ENCODE peak calls at places on chromosome 4, in five cellular contexts. S, J, G, P and E are unnamed samples.

GRCh38 chr4:107734120-107734519 is 14.1 kb upstream of the PAPSS1 start:
- DNase-seq in J (no peak), P (no peak), G (no peak), S (no peak), E (no peak)

GRCh38 chr4:173536808-173537429 is 6.9 kb upstream of the HAND2 start:
- DNase-seq in G (no peak), J (no peak), P (peak; percentile 44), S (no peak), E (no peak)

GRCh38 chr4:25535278-25535677 is 120.4 kb upstream of the SLC34A2 start:
- DNase-seq in S (no peak), J (no peak), G (no peak), P (no peak), E (no peak)

GRCh38 chr4:4866124-4866832 is 6.8 kb downstream of the MSX1 start:
- DNase-seq in P (no peak), G (no peak), S (no peak), J (no peak), E (no peak)

GRCh38 chr4:153347117-153347516 is 2.6 kb downstream of the MND1 start:
- DNase-seq in S (no peak), P (no peak), J (no peak), G (no peak), E (no peak)

GRCh38 chr4:87465739-87466366 is 43.5 kb downstream of the NUDT9 start:
- DNase-seq in S (no peak), P (peak; percentile 81), G (peak; percentile 20), J (no peak), E (no peak)

GRCh38 chr4:120084327-120084726 is 17.7 kb upstream of the MAD2L1 start:
- DNase-seq in S (no peak), P (no peak), G (no peak), J (no peak), E (no peak)

GRCh38 chr4:139234258-139234657 is 45.8 kb downstream of the MGARP start:
- DNase-seq in J (no peak), S (no peak), G (no peak), P (no peak), E (no peak)

GRCh38 chr4:81724925-81725329 is 253.2 kb upstream of the RASGEF1B start:
- DNase-seq in S (no peak), G (no peak), P (no peak), J (peak; percentile 68), E (peak; percentile 10)

GRCh38 chr4:19615086-19615689 is 636.5 kb upstream of the SLIT2 start:
- DNase-seq in P (no peak), G (no peak), J (no peak), S (no peak), E (no peak)

GRCh38 chr4:38531126-38531737 is 132.8 kb upstream of the KLF3 start:
- DNase-seq in J (no peak), G (no peak), P (no peak), S (no peak), E (no peak)

GRCh38 chr4:109206610-109207009 is 95.8 kb downstream of the COL25A1 start:
- DNase-seq in P (no peak), J (no peak), S (no peak), G (no peak), E (no peak)

GRCh38 chr4:99405433-99406115 is 29.6 kb downstream of the ADH7 start:
- DNase-seq in S (no peak), P (peak; percentile 97), G (peak; percentile 29), J (peak; percentile 79), E (peak; percentile 64)

GRCh38 chr4:128454281-128455075 is 166.9 kb upstream of the PGRMC2 start:
- DNase-seq in G (peak; percentile 92), P (peak; percentile 96), J (peak; percentile 92), S (no peak), E (peak; percentile 70)

GRCh38 chr4:141307241-141307689 is 86.6 kb downstream of the ZNF330 start:
- DNase-seq in J (peak; percentile 68), S (no peak), G (peak; percentile 52), P (peak; percentile 71), E (peak; percentile 34)

GRCh38 chr4:147736458-147736857 is 4.6 kb downstream of the ARHGAP10 start:
- DNase-seq in P (peak; percentile 87), J (no peak), G (peak; percentile 75), S (no peak), E (peak; percentile 85)

GRCh38 chr4:24560770-24561415 is 23.5 kb downstream of the DHX15 start:
- DNase-seq in P (peak; percentile 53), J (no peak), G (no peak), S (no peak), E (no peak)

GRCh38 chr4:48360285-48360965 is 19.1 kb downstream of the SLAIN2 start:
- DNase-seq in P (peak; percentile 54), J (no peak), G (peak; percentile 76), S (no peak), E (peak; percentile 80)

GRCh38 chr4:15779336-15779735 is 1.2 kb downstream of the CD38 start:
- DNase-seq in G (no peak), S (no peak), P (peak; percentile 65), J (peak; percentile 75), E (peak; percentile 40)

GRCh38 chr4:147363514-147363913 is 117.4 kb upstream of the EDNRA start:
- DNase-seq in G (no peak), J (no peak), S (no peak), P (no peak), E (no peak)

GRCh38 chr4:7691992-7692391 is 247.7 kb downstream of the AFAP1 start:
- DNase-seq in G (no peak), J (no peak), P (no peak), S (no peak), E (no peak)

GRCh38 chr4:189409158-189409557 is 531.5 kb upstream of the FRG1 start:
- DNase-seq in J (no peak), G (no peak), S (no peak), P (no peak), E (no peak)

GRCh38 chr4:142818009-142818408 is 28.1 kb downstream of the INPP4B start:
- DNase-seq in G (no peak), P (peak; percentile 94), J (no peak), S (no peak), E (no peak)

GRCh38 chr4:39353478-39354177 is 12.5 kb downstream of the RFC1 start:
- DNase-seq in G (peak; percentile 55), P (peak; percentile 74), S (no peak), J (no peak), E (peak; percentile 19)

GRCh38 chr4:121706595-121707021 is 9.8 kb upstream of the ANXA5 start:
- DNase-seq in J (no peak), P (peak; percentile 59), G (no peak), S (no peak), E (no peak)

GRCh38 chr4:3384771-3385701 is 56.7 kb upstream of the HGFAC start:
- DNase-seq in P (no peak), S (no peak), J (peak; percentile 82), G (peak; percentile 46), E (peak; percentile 86)

GRCh38 chr4:1612278-1613098 is 71.6 kb downstream of the FAM53A start:
- DNase-seq in P (no peak), G (no peak), J (no peak), S (no peak), E (no peak)

GRCh38 chr4:143185253-143186107 is 763 bp downstream of the USP38 start:
- DNase-seq in J (no peak), S (no peak), P (peak; percentile 14), G (peak; percentile 16), E (no peak)

GRCh38 chr4:184100297-184100885 is 117.3 kb downstream of the ENPP6 start:
- DNase-seq in G (peak; percentile 50), S (no peak), J (no peak), P (peak; percentile 21), E (peak; percentile 4)

GRCh38 chr4:119034276-119035008 is 101.2 kb upstream of the MYOZ2 start:
- DNase-seq in P (no peak), G (no peak), S (no peak), J (no peak), E (no peak)

GRCh38 chr4:25773358-25773757 is 89.4 kb downstream of the SEL1L3 start:
- DNase-seq in J (no peak), P (no peak), G (no peak), S (no peak), E (no peak)

GRCh38 chr4:185880571-185880970 is 68.6 kb upstream of the SORBS2 start:
- DNase-seq in P (no peak), G (no peak), J (no peak), S (no peak), E (no peak)

GRCh38 chr4:115781528-115782146 is 668.2 kb upstream of the NDST4 start:
- DNase-seq in S (no peak), G (no peak), P (no peak), J (no peak), E (no peak)

GRCh38 chr4:147787204-147787603 is 55.3 kb downstream of the ARHGAP10 start:
- DNase-seq in G (no peak), P (peak; percentile 74), J (no peak), S (no peak), E (peak; percentile 47)

GRCh38 chr4:169756971-169757574 is 671 bp downstream of the HPF1 start:
- DNase-seq in P (peak; percentile 10), J (no peak), S (no peak), G (no peak), E (peak; percentile 25)

GRCh38 chr4:169757575-169758184 is at the start of gene HPF1:
- DNase-seq in J (peak; percentile 95), S (no peak), G (peak; percentile 96), P (peak; percentile 80), E (peak; percentile 81)
- TF ChIP-seq CTCF in J (no peak), S (peak; percentile 2), G (no peak), P (no peak), E (peak; percentile 5)

GRCh38 chr4:145886871-145887240 is 51.8 kb downstream of the ZNF827 start:
- DNase-seq in G (no peak), J (no peak), P (no peak), S (no peak), E (no peak)

GRCh38 chr4:145887241-145887964 is 51.2 kb downstream of the ZNF827 start:
- DNase-seq in G (no peak), P (peak; percentile 89), S (no peak), J (no peak), E (no peak)

GRCh38 chr4:145885666-145886065 is 53.0 kb downstream of the ZNF827 start:
- DNase-seq in S (no peak), J (no peak), G (no peak), P (no peak), E (no peak)

GRCh38 chr4:145890689-145891088 is 47.9 kb downstream of the ZNF827 start:
- DNase-seq in S (no peak), J (no peak), G (no peak), P (no peak), E (no peak)

GRCh38 chr4:145888393-145888792 is 50.2 kb downstream of the ZNF827 start:
- DNase-seq in P (no peak), S (no peak), G (no peak), J (no peak), E (no peak)
- TF ChIP-seq CTCF in P (peak; percentile 31), S (no peak), G (no peak), J (no peak), E (peak; percentile 28)

GRCh38 chr4:95095352-95095974 is 337.7 kb downstream of the BMPR1B start:
- DNase-seq in J (no peak), P (peak; percentile 72), G (peak; percentile 19), S (no peak), E (no peak)
- TF ChIP-seq CTCF in J (peak; percentile 45), P (peak; percentile 79), G (peak; percentile 60), S (no peak), E (peak; percentile 77)

GRCh38 chr4:55635760-55636621 is at the start of gene NMU:
- DNase-seq in P (no peak), G (peak; percentile 56), S (no peak), J (peak; percentile 63), E (no peak)
- TF ChIP-seq CTCF in P (no peak), G (peak; percentile 61), S (no peak), J (no peak), E (peak; percentile 54)